ENCODE peak calls at places on chromosomes 12 and 14, in nine cellular contexts. P is GM23248; X is keratinocyte; T is endothelial cell of umbilical vein; L is stomach; Z is uterus; D is lower lobe of right lung; O is CD8-positive, alpha-beta memory T cell; Y is CD4-positive, CD25-positive, alpha-beta regulatory T cell. M is an unnamed sample.

GRCh38 chr14:91138511-91139359 is 24.9 kb downstream of the DGLUCY start:
- DNase-seq in P (peak; percentile 48), X (no peak), T (peak; percentile 82), L (no peak), Z (no peak), D (no peak), O (no peak), Y (peak; percentile 41), M (peak; percentile 35)

GRCh38 chr12:47902131-47902639 is 2.6 kb downstream of the VDR start:
- DNase-seq in P (no peak), X (no peak), T (no peak), L (no peak), Z (no peak), D (no peak), O (no peak), Y (no peak), M (no peak)

GRCh38 chr12:86331012-86331411 is 74.8 kb upstream of the MGAT4C start:
- DNase-seq in P (no peak), X (no peak), T (peak; percentile 28), L (no peak), Z (no peak), D (no peak), O (no peak), Y (no peak), M (no peak)

GRCh38 chr12:120361506-120362208 is 7.3 kb downstream of the MSI1 start:
- DNase-seq in P (peak; percentile 77), X (no peak), T (peak; percentile 70), L (peak; percentile 69), Z (peak; percentile 45), D (no peak), O (no peak), Y (no peak), M (no peak)

GRCh38 chr14:42368234-42368633 is 761.6 kb downstream of the LRFN5 start:
- DNase-seq in P (no peak), X (no peak), T (no peak), L (no peak), Z (no peak), D (no peak), O (no peak), Y (no peak), M (no peak)

GRCh38 chr12:69875416-69875815 is 50.4 kb downstream of the MYRFL start:
- DNase-seq in P (no peak), X (no peak), T (no peak), L (no peak), Z (no peak), D (no peak), O (no peak), Y (no peak), M (no peak)

GRCh38 chr12:45299132-45299692 is 83.3 kb downstream of the ANO6 start:
- DNase-seq in P (peak; percentile 85), X (no peak), T (peak; percentile 70), L (no peak), Z (no peak), D (no peak), O (no peak), Y (no peak), M (no peak)

GRCh38 chr14:20609215-20610001 is 18.2 kb upstream of the RNASE12 start:
- DNase-seq in P (peak; percentile 92), X (peak; percentile 81), T (peak; percentile 89), L (peak; percentile 76), Z (peak; percentile 69), D (peak; percentile 64), O (peak; percentile 46), Y (peak; percentile 80), M (peak; percentile 46)

GRCh38 chr14:63897706-63898105 is 44.9 kb downstream of the SYNE2 start:
- DNase-seq in P (peak; percentile 6), X (no peak), T (no peak), L (no peak), Z (no peak), D (no peak), O (no peak), Y (no peak), M (no peak)

GRCh38 chr12:100185361-100185894 is 15.2 kb upstream of the ACTR6 start:
- DNase-seq in P (peak; percentile 46), X (no peak), T (no peak), L (no peak), Z (no peak), D (no peak), O (no peak), Y (no peak), M (no peak)

GRCh38 chr12:94073441-94074051 is 74.8 kb upstream of the PLXNC1 start:
- DNase-seq in P (peak; percentile 24), X (no peak), T (no peak), L (no peak), Z (no peak), D (no peak), O (no peak), Y (no peak), M (no peak)

GRCh38 chr14:64294672-64295413 is 672 bp upstream of the ESR2 start:
- DNase-seq in P (peak; percentile 63), X (no peak), T (peak; percentile 65), L (peak; percentile 84), Z (peak; percentile 40), D (peak; percentile 85), O (peak; percentile 69), Y (peak; percentile 75), M (peak; percentile 59)

GRCh38 chr12:105166736-105167135 is 59.2 kb downstream of the WASHC4 start:
- DNase-seq in P (peak; percentile 49), X (no peak), T (no peak), L (no peak), Z (no peak), D (no peak), O (no peak), Y (no peak), M (no peak)

GRCh38 chr12:2783936-2784600 is 10.7 kb upstream of the FKBP4 start:
- DNase-seq in P (peak; percentile 70), X (no peak), T (peak; percentile 52), L (peak; percentile 70), Z (peak; percentile 67), D (peak; percentile 81), O (peak; percentile 27), Y (peak; percentile 40), M (peak; percentile 29)

GRCh38 chr14:66152269-66152668 is 333.9 kb upstream of the CCDC196 start:
- DNase-seq in P (no peak), X (no peak), T (no peak), L (no peak), Z (no peak), D (no peak), O (no peak), Y (no peak), M (no peak)

GRCh38 chr14:89284368-89285058 is 132.5 kb downstream of the FOXN3 start:
- DNase-seq in P (peak; percentile 92), X (no peak), T (peak; percentile 32), L (peak; percentile 40), Z (no peak), D (no peak), O (no peak), Y (no peak), M (no peak)

GRCh38 chr14:28767851-28768548 is 1.4 kb downstream of the FOXG1 start:
- DNase-seq in P (no peak), X (no peak), T (no peak), L (no peak), Z (no peak), D (no peak), O (no peak), Y (no peak), M (no peak)

GRCh38 chr14:99803803-99804202 is 10.6 kb downstream of the EML1 start:
- DNase-seq in P (no peak), X (no peak), T (no peak), L (no peak), Z (no peak), D (no peak), O (no peak), Y (no peak), M (no peak)

GRCh38 chr14:54528973-54529372 is 19.3 kb downstream of the CGRRF1 start:
- DNase-seq in P (no peak), X (no peak), T (no peak), L (no peak), Z (no peak), D (no peak), O (no peak), Y (no peak), M (no peak)

GRCh38 chr12:52920937-52921336 is 16.1 kb upstream of the KRT8 start:
- DNase-seq in P (peak; percentile 33), X (no peak), T (no peak), L (no peak), Z (no peak), D (no peak), O (no peak), Y (no peak), M (no peak)

GRCh38 chr14:106690333-106690891 is 1164.0 kb downstream of the TMEM121 start:
- DNase-seq in P (no peak), X (no peak), T (no peak), L (no peak), Z (no peak), D (no peak), O (no peak), Y (no peak), M (no peak)
- H3K9me3 ChIP-seq in P (no peaks in the 10 kb centered on the region), X (no peaks in the 10 kb centered on the region), T (no peaks in the 10 kb centered on the region), L (no peaks in the 10 kb centered on the region), Z (no peaks in the 10 kb centered on the region), D (no peaks in the 10 kb centered on the region), O (no peaks in the 10 kb centered on the region), Y (no peaks in the 10 kb centered on the region), M (no peaks in the 10 kb centered on the region)

DNA sequence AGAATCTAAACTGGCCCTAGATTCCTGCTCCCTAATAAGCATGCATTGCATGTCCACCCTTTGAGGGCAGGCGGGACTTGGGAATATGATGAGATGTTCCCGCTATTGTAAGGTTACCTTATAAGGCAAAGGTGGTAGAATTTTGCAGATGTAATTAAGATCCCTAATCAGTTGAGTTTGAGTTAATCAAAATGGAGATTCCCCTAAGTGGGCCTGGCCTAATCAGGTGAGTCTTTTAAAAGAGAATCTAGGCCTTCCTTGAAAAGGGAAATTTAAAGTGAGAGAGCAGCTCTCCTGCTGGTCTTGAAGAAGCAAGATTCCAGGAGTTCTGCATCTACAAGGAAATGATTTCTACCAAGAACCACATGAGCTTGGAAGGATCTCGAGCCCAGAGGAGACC is 83.4 kb downstream of the DICER1 start:
- DNase-seq in P (no peak), X (no peak), T (no peak), L (no peak), Z (no peak), D (no peak), O (no peak), Y (no peak), M (no peak)
- H3K9me3 ChIP-seq in P (no peaks in the 10 kb centered on the region), X (no peaks in the 10 kb centered on the region), T (no peaks in the 10 kb centered on the region), L (no peaks in the 10 kb centered on the region), Z (no peaks in the 10 kb centered on the region), D (no peaks in the 10 kb centered on the region), O (no peaks in the 10 kb centered on the region), Y (no peaks in the 10 kb centered on the region), M (peaks cover 2% of the 10 kb centered on the region)

DNA sequence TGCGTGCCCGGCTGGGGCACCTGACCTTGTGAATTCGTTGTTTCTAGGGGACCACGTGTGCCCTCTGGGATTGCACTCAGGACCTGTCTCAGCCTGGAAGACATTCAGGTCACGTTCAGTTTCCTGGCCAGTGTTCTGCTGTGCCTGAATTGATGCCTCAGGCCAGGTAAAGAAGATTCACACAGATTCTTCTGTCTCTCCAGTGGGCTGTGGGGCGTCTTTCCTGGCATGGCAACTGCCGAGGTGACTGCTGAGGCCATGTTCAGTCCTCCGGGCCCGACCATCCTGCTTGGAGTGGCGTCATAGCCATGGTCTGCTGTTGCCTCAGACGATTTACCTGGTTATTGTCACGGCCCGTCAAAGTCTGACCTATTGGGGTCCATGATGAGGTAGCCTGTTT is 13.5 kb downstream of the ZNF605 start:
- DNase-seq in P (no peak), X (no peak), T (no peak), L (no peak), Z (no peak), D (no peak), O (no peak), Y (no peak), M (no peak)
- H3K9me3 ChIP-seq in P (peaks cover 2% of the 10 kb centered on the region), X (peaks cover 27% of the 10 kb centered on the region), T (peaks cover 9% of the 10 kb centered on the region), L (peaks cover 87% of the 10 kb centered on the region), Z (no peaks in the 10 kb centered on the region), D (peaks cover 87% of the 10 kb centered on the region), O (peaks cover 7% of the 10 kb centered on the region), Y (peaks cover 35% of the 10 kb centered on the region), M (peaks cover 9% of the 10 kb centered on the region)

GRCh38 chr12:34393086-34393820 is 371.0 kb downstream of the ALG10 start:
- DNase-seq in P (no peak), X (no peak), T (no peak), L (peak; percentile 14), Z (peak; percentile 5), D (peak; percentile 37), O (no peak), Y (no peak), M (peak; percentile 4)
- H3K9me3 ChIP-seq in P (no peaks in the 10 kb centered on the region), X (peaks cover 23% of the 10 kb centered on the region), T (peaks cover 2% of the 10 kb centered on the region), L (peaks cover 95% of the 10 kb centered on the region), Z (no peaks in the 10 kb centered on the region), D (peaks cover 13% of the 10 kb centered on the region), O (no peaks in the 10 kb centered on the region), Y (peaks cover 2% of the 10 kb centered on the region), M (no peaks in the 10 kb centered on the region)

M was measured in T-helper 17 cell.